ENCODE peak calls at places on chromosomes 16 and 17, in eight cellular contexts. S is fibroblast of lung, U is heart right ventricle, L is adrenal gland, J is GM23338, A is neural progenitor cell, O is esophagus squamous epithelium, F is A673. K is an unnamed sample.

GRCh38 chr17:8117980-8118768 is at the start of gene ALOXE3:
- DNase-seq in O (no peak), F (peak; percentile 56), U (peak; percentile 28), A (peak; percentile 59), J (peak; percentile 59), S (peak; percentile 75), L (peak; percentile 70), K (no peak)

GRCh38 chr17:50169121-50169764 is 3.4 kb downstream of the SGCA start:
- DNase-seq in A (peak; percentile 87), O (no peak), F (peak; percentile 79), L (peak; percentile 48), U (peak; percentile 57), J (peak; percentile 89), S (peak; percentile 67), K (peak; percentile 78)

GRCh38 chr17:32609085-32609484 is 122.3 kb downstream of the CDK5R1 start:
- DNase-seq in O (no peak), L (peak; percentile 18), F (no peak), S (peak; percentile 32), U (peak; percentile 34), A (no peak), J (no peak), K (peak; percentile 73)

GRCh38 chr17:42979511-42980273 is at the start of gene PTGES3L:
- DNase-seq in F (peak; percentile 46), L (peak; percentile 28), O (no peak), J (peak; percentile 84), S (peak; percentile 63), U (peak; percentile 67), A (peak; percentile 67), K (no peak)

GRCh38 chr16:72120026-72120425 is 26.4 kb downstream of the DHX38 start:
- DNase-seq in J (no peak), U (no peak), F (no peak), A (no peak), L (no peak), S (no peak), O (no peak), K (no peak)

GRCh38 chr17:77228224-77229215 is 87.8 kb downstream of the SEC14L1 start:
- DNase-seq in F (no peak), A (peak; percentile 50), O (no peak), L (no peak), U (no peak), J (no peak), S (no peak), K (no peak)

GRCh38 chr16:83835972-83836566 is 28.3 kb downstream of the HSBP1 start:
- DNase-seq in L (no peak), A (no peak), S (peak; percentile 82), U (no peak), O (no peak), F (peak; percentile 64), J (no peak), K (no peak)

GRCh38 chr17:76197911-76198310 is 42.4 kb downstream of the RNF157 start:
- DNase-seq in L (no peak), J (no peak), F (no peak), S (no peak), U (peak; percentile 14), O (no peak), A (no peak), K (no peak)

GRCh38 chr17:14014647-14015046 is 54.7 kb upstream of the COX10 start:
- DNase-seq in S (peak; percentile 65), J (no peak), A (no peak), O (no peak), L (peak; percentile 11), U (no peak), F (no peak), K (no peak)

GRCh38 chr16:85655216-85656129 is 33.3 kb downstream of the GINS2 start:
- DNase-seq in U (no peak), S (no peak), J (no peak), A (no peak), L (no peak), F (peak; percentile 64), O (no peak), K (no peak)

GRCh38 chr17:33046361-33047255 is 55.0 kb downstream of the SPACA3 start:
- DNase-seq in F (no peak), L (no peak), S (no peak), J (no peak), O (no peak), A (peak; percentile 33), U (no peak), K (no peak)

GRCh38 chr17:81272616-81273015 is 22.5 kb downstream of the SLC38A10 start:
- DNase-seq in O (no peak), A (no peak), L (no peak), U (no peak), S (no peak), J (no peak), F (no peak), K (no peak)

GRCh38 chr17:79981090-79981489 is 54.6 kb downstream of the TBC1D16 start:
- DNase-seq in S (no peak), F (no peak), A (peak; percentile 59), U (no peak), L (no peak), O (no peak), J (no peak), K (no peak)

GRCh38 chr17:81386646-81387234 is 8.5 kb upstream of the BAHCC1 start:
- DNase-seq in F (no peak), O (no peak), J (peak; percentile 43), U (no peak), S (no peak), L (no peak), A (peak; percentile 75), K (no peak)

GRCh38 chr16:83215417-83216001 is 588.7 kb downstream of the CDH13 start:
- DNase-seq in U (no peak), L (peak; percentile 18), A (peak; percentile 76), S (peak; percentile 17), O (no peak), J (peak; percentile 92), F (peak; percentile 49), K (no peak)

GRCh38 chr16:88875703-88876234 is 9.3 kb upstream of the PABPN1L start:
- DNase-seq in U (no peak), L (no peak), J (no peak), S (no peak), A (no peak), O (no peak), F (no peak), K (no peak)
- H3K27ac ChIP-seq in U (no peak overlapping the region), L (no peak overlapping the region), J (peak overlapping the region; percentile 2), S (no peak overlapping the region), A (no peak overlapping the region), O (no peak overlapping the region), F (no peak overlapping the region), K (no peak overlapping the region)

GRCh38 chr17:45426561-45426960 is 6.1 kb downstream of the ARHGAP27 start:
- DNase-seq in S (no peak), J (no peak), U (no peak), A (no peak), O (no peak), L (no peak), F (no peak), K (no peak)

GRCh38 chr17:45428954-45429337 is 3.7 kb downstream of the ARHGAP27 start:
- DNase-seq in A (no peak), U (no peak), F (no peak), J (peak; percentile 66), S (no peak), L (no peak), O (no peak), K (no peak)

GRCh38 chr17:45427181-45427835 is 5.4 kb downstream of the ARHGAP27 start:
- DNase-seq in F (no peak), J (no peak), O (no peak), L (no peak), A (no peak), U (no peak), S (no peak), K (no peak)

GRCh38 chr17:45429338-45430005 is 3.2 kb downstream of the ARHGAP27 start:
- DNase-seq in A (peak; percentile 69), O (no peak), F (peak; percentile 33), U (no peak), J (peak; percentile 71), L (no peak), S (no peak), K (no peak)

DNA sequence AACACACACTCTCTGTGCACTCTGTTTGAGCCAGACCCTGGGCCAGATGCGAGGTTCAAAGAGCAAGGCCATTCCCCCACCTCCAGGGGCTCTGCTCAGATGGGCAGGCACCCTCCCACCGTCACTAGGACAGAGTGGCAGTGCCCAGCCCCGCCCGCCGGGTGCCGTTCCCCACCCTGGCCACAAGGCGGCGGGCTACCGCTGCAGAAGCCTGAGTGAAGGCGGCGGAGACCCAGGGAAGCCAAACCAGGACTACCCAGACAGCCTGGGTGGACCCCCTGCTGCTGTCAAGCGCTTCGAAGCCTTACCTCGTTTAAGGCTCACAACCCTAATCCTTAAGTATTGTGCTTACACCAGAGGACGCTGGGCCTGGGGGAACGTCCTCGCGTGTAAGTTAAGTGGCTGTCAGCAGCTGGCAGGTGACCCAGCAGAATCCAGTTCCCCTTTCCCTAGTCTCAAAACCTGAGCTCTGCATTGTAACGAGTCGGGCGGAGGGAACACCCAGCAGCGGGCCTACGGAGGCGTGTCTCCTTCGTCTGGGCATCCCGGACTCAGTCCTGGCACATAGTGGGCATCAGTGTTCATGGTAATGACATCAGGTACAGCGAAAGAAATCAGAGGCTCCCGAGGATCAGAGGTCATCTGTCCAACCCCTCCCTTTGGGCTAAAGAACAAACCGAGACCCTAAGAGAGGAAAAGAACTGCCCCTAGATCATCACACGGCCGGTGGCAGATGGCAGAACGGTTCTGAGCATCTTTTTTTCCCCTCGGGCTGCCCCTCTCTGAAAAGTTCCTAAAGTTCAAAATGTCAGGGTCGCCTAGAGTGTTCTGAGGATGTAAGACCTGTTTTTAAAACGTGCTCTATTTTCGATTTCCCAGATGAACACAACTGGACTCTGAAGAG is 4.4 kb downstream of the ARHGAP27 start:
- DNase-seq in U (peak; percentile 59), F (peak; percentile 80), J (peak; percentile 85), O (no peak), S (peak; percentile 44), L (peak; percentile 58), A (peak; percentile 87), K (peak; percentile 84)
- H3K4me3 ChIP-seq in U (no peak overlapping the region), F (peak overlapping the region; percentile 7), J (peak overlapping the region; percentile 84), O (peak overlapping the region; percentile 12), S (no peak overlapping the region), L (no peak overlapping the region), A (peak overlapping the region; percentile 20), K (peak overlapping the region; percentile 17)

GRCh38 chr17:57928898-57929297 is 26.3 kb downstream of the CUEDC1 start:
- DNase-seq in O (no peak), J (no peak), L (no peak), F (no peak), A (no peak), U (no peak), S (no peak), K (no peak)

GRCh38 chr17:57930239-57930638 is 25.0 kb downstream of the CUEDC1 start:
- DNase-seq in S (no peak), J (no peak), O (no peak), U (no peak), L (no peak), A (no peak), F (no peak), K (no peak)

GRCh38 chr17:57927048-57927723 is 28.0 kb downstream of the CUEDC1 start:
- DNase-seq in U (no peak), S (peak; percentile 84), J (peak; percentile 60), L (no peak), F (peak; percentile 73), A (peak; percentile 94), O (no peak), K (no peak)

GRCh38 chr17:57929392-57929791 is 25.8 kb downstream of the CUEDC1 start:
- DNase-seq in J (no peak), A (no peak), F (no peak), L (no peak), S (no peak), O (no peak), U (no peak), K (no peak)

GRCh38 chr17:57931488-57932137 is 23.6 kb downstream of the CUEDC1 start:
- DNase-seq in O (no peak), S (no peak), A (no peak), F (no peak), J (no peak), U (no peak), L (no peak), K (no peak)
- H3K4me1 ChIP-seq in O (peaks cover 85% of the 10 kb centered on the region), S (peaks cover 20% of the 10 kb centered on the region), A (peaks cover 77% of the 10 kb centered on the region), F (peaks cover 46% of the 10 kb centered on the region), J (peaks cover 26% of the 10 kb centered on the region), U (peaks cover 95% of the 10 kb centered on the region), L (peaks cover 53% of the 10 kb centered on the region), K (no peaks in the 10 kb centered on the region)

GRCh38 chr16:17313085-17313611 is 157.6 kb downstream of the XYLT1 start:
- DNase-seq in J (no peak), A (no peak), F (no peak), U (peak; percentile 9), S (peak; percentile 64), O (no peak), L (peak; percentile 29), K (no peak)
- H3K27ac ChIP-seq in J (no peak overlapping the region), A (no peak overlapping the region), F (no peak overlapping the region), U (peak overlapping the region; percentile 37), S (no peak overlapping the region), O (peak overlapping the region; percentile 91), L (peak overlapping the region; percentile 86), K (no peak overlapping the region)